ENCODE peak calls at places on chromosomes 2 and 18, in nine cellular contexts. One of them, this sample, is unnamed.
A peak's percentile ranks its signal among the peaks of the same experiment; 100 is the strongest.

GRCh38 chr2:28713582-28714292 is 37.9 kb upstream of the PPP1CB start:
- DNase-seq in uterus: no peak
- DNase-seq in transverse colon: no peak
- DNase-seq in esophagus squamous epithelium: no peak
- DNase-seq in body of pancreas: no peak
- DNase-seq in spleen: peak; percentile 4
- DNase-seq in adrenal gland: no peak
- DNase-seq in K562: peak; percentile 14
- DNase-seq in breast epithelium: no peak
- DNase-seq in this sample: no peak

GRCh38 chr2:127759931-127760330 is 51.0 kb downstream of the WDR33 start:
- DNase-seq in transverse colon: no peak
- DNase-seq in body of pancreas: no peak
- DNase-seq in breast epithelium: no peak
- DNase-seq in K562: no peak
- DNase-seq in esophagus squamous epithelium: no peak
- DNase-seq in uterus: no peak
- DNase-seq in adrenal gland: no peak
- DNase-seq in spleen: no peak
- DNase-seq in this sample: no peak

GRCh38 chr2:135742307-135742838 is 718 bp downstream of the UBXN4 start:
- DNase-seq in body of pancreas: peak; percentile 51
- DNase-seq in K562: peak; percentile 68
- DNase-seq in esophagus squamous epithelium: no peak
- DNase-seq in transverse colon: peak; percentile 36
- DNase-seq in spleen: no peak
- DNase-seq in uterus: peak; percentile 19
- DNase-seq in adrenal gland: peak; percentile 35
- DNase-seq in breast epithelium: no peak
- DNase-seq in this sample: no peak

GRCh38 chr2:188512456-188512855 is 220.8 kb downstream of the GULP1 start:
- DNase-seq in uterus: no peak
- DNase-seq in spleen: no peak
- DNase-seq in esophagus squamous epithelium: no peak
- DNase-seq in transverse colon: no peak
- DNase-seq in breast epithelium: no peak
- DNase-seq in body of pancreas: no peak
- DNase-seq in adrenal gland: no peak
- DNase-seq in K562: peak; percentile 35
- DNase-seq in this sample: no peak

GRCh38 chr18:58286793-58287625 is 243.0 kb downstream of the NEDD4L start:
- DNase-seq in transverse colon: no peak
- DNase-seq in K562: no peak
- DNase-seq in breast epithelium: no peak
- DNase-seq in adrenal gland: no peak
- DNase-seq in body of pancreas: no peak
- DNase-seq in esophagus squamous epithelium: no peak
- DNase-seq in uterus: no peak
- DNase-seq in spleen: no peak
- DNase-seq in this sample: no peak

GRCh38 chr18:22604986-22605421 is 187.3 kb upstream of the CTAGE1 start:
- DNase-seq in body of pancreas: peak; percentile 31
- DNase-seq in K562: no peak
- DNase-seq in esophagus squamous epithelium: no peak
- DNase-seq in uterus: no peak
- DNase-seq in spleen: no peak
- DNase-seq in adrenal gland: peak; percentile 67
- DNase-seq in breast epithelium: peak; percentile 32
- DNase-seq in transverse colon: no peak
- DNase-seq in this sample: no peak

GRCh38 chr2:75565523-75566449 is 5.0 kb upstream of the EVA1A start:
- DNase-seq in body of pancreas: no peak
- DNase-seq in K562: no peak
- DNase-seq in uterus: no peak
- DNase-seq in transverse colon: no peak
- DNase-seq in spleen: no peak
- DNase-seq in esophagus squamous epithelium: no peak
- DNase-seq in adrenal gland: no peak
- DNase-seq in breast epithelium: no peak
- DNase-seq in this sample: no peak

GRCh38 chr18:8493141-8493540 is 116.1 kb upstream of the RAB12 start:
- DNase-seq in adrenal gland: no peak
- DNase-seq in body of pancreas: no peak
- DNase-seq in esophagus squamous epithelium: no peak
- DNase-seq in breast epithelium: no peak
- DNase-seq in transverse colon: no peak
- DNase-seq in uterus: no peak
- DNase-seq in spleen: no peak
- DNase-seq in K562: no peak
- DNase-seq in this sample: no peak

GRCh38 chr2:234290671-234291070 is 206.2 kb downstream of the ARL4C start:
- DNase-seq in breast epithelium: no peak
- DNase-seq in transverse colon: peak; percentile 60
- DNase-seq in spleen: peak; percentile 90
- DNase-seq in esophagus squamous epithelium: no peak
- DNase-seq in K562: no peak
- DNase-seq in uterus: no peak
- DNase-seq in adrenal gland: peak; percentile 38
- DNase-seq in body of pancreas: no peak
- DNase-seq in this sample: no peak

GRCh38 chr2:43212931-43213330 is 13.5 kb downstream of the ZFP36L2 start:
- DNase-seq in adrenal gland: peak; percentile 72
- DNase-seq in K562: no peak
- DNase-seq in body of pancreas: no peak
- DNase-seq in spleen: peak; percentile 80
- DNase-seq in breast epithelium: no peak
- DNase-seq in transverse colon: no peak
- DNase-seq in esophagus squamous epithelium: no peak
- DNase-seq in uterus: peak; percentile 48
- DNase-seq in this sample: no peak

GRCh38 chr2:43212216-43212828 is 14.1 kb downstream of the ZFP36L2 start:
- DNase-seq in transverse colon: no peak
- DNase-seq in uterus: no peak
- DNase-seq in breast epithelium: no peak
- DNase-seq in spleen: no peak
- DNase-seq in K562: no peak
- DNase-seq in esophagus squamous epithelium: no peak
- DNase-seq in adrenal gland: no peak
- DNase-seq in body of pancreas: no peak
- DNase-seq in this sample: no peak

GRCh38 chr2:43210125-43210466 is 16.3 kb downstream of the ZFP36L2 start:
- DNase-seq in transverse colon: no peak
- DNase-seq in breast epithelium: no peak
- DNase-seq in body of pancreas: no peak
- DNase-seq in adrenal gland: no peak
- DNase-seq in spleen: no peak
- DNase-seq in esophagus squamous epithelium: no peak
- DNase-seq in K562: no peak
- DNase-seq in uterus: no peak
- DNase-seq in this sample: no peak

GRCh38 chr2:43209204-43209717 is 17.1 kb downstream of the ZFP36L2 start:
- DNase-seq in esophagus squamous epithelium: no peak
- DNase-seq in uterus: no peak
- DNase-seq in transverse colon: no peak
- DNase-seq in spleen: no peak
- DNase-seq in K562: no peak
- DNase-seq in body of pancreas: no peak
- DNase-seq in adrenal gland: no peak
- DNase-seq in breast epithelium: no peak
- DNase-seq in this sample: no peak

DNA sequence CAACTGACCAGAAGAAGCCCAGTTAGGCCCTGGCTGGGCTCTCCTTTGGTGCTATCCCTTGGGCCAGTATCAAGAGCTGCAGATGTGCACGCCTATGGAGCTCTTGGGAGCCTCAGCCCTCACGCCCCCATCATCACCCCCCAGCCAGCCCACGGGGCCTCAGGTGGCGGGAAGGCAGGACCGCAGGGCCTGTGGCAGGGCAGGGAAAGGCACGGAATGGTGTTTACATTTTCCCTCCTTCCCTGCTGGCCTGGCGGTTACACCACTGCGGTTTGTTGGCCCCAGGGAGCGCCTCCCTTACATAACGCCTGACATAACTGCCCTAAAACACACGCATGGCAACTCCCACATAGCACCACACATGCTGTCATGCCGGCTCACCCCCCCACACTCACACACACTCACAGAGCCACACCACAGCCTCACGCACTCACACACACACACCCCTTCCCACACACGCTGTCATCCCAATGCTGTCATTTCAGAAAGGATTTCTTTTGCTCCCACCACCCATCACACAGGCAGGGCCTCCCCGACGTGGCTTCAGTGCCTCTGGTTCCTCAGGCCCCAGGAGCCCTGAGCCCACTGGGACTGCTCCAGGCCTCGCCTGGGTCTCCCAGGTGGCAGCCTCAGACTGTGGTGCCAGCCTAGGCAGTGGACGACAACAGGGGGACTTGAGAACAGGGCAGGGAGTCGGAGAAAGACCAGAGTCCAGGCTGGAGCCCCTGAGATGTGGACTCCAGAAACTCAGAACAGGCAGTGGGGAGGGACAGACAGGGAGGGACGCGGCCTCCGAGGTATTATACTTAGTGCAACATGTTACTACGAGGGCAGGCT is 15.7 kb downstream of the ZFP36L2 start:
- DNase-seq in transverse colon: peak; percentile 68
- DNase-seq in spleen: no peak
- DNase-seq in K562: peak; percentile 77
- DNase-seq in adrenal gland: no peak
- DNase-seq in uterus: peak; percentile 85
- DNase-seq in body of pancreas: no peak
- DNase-seq in esophagus squamous epithelium: peak; percentile 15
- DNase-seq in breast epithelium: no peak
- DNase-seq in this sample: no peak
- TF ChIP-seq POLR2A in transverse colon: no peak
- TF ChIP-seq POLR2A in spleen: no peak
- TF ChIP-seq POLR2A in K562: no peak
- TF ChIP-seq POLR2A in adrenal gland: no peak
- TF ChIP-seq POLR2A in uterus: no peak
- TF ChIP-seq POLR2A in body of pancreas: no peak
- TF ChIP-seq POLR2A in esophagus squamous epithelium: no peak
- TF ChIP-seq POLR2A in breast epithelium: no peak
- TF ChIP-seq POLR2A in this sample: no peak

DNA sequence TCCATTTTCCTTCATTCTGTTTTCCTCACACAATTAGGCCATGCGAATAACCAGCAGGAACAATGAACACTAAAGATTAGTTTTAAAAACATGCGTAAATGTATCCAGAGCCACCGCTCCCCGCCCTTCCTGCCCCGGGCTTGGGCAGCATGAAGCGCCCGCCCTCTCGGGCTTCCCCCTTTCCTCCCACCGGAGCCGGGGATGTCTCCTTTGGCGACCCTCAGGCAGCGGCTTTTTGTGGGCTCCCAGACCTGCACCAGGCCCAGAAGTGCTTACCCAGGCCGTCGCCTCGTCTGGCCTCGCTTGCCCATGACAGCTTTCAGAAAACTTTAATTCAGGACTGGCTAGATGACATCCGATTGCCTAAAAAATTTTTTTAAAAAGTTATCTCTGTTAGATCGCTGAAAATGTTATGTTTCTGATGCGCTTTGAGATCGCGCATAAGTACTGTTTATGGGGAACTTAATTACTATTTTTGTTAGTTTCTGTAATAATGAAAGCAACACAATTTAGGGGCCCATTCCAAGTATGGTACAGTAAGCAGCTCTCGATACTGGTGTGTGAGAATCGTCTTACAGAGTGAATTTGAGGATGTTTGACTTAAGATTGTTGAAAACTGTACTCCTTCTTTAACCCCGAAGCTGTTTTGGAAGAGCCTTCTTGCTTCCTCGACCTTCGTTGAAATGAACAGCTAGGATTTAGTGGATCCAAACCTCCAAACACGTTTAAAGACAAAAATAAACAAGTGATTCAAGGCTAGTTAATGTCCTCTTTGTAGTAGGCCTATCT is 1.1 kb downstream of the MAP3K20 start:
- DNase-seq in transverse colon: peak; percentile 28
- DNase-seq in spleen: peak; percentile 87
- DNase-seq in uterus: peak; percentile 57
- DNase-seq in K562: peak; percentile 62
- DNase-seq in breast epithelium: peak; percentile 48
- DNase-seq in esophagus squamous epithelium: no peak
- DNase-seq in body of pancreas: peak; percentile 40
- DNase-seq in adrenal gland: peak; percentile 30
- DNase-seq in this sample: no peak
- TF ChIP-seq POLR2A in transverse colon: no peak
- TF ChIP-seq POLR2A in spleen: no peak
- TF ChIP-seq POLR2A in uterus: no peak
- TF ChIP-seq POLR2A in K562: peak; percentile 18
- TF ChIP-seq POLR2A in breast epithelium: no peak
- TF ChIP-seq POLR2A in esophagus squamous epithelium: no peak
- TF ChIP-seq POLR2A in body of pancreas: peak; percentile 25
- TF ChIP-seq POLR2A in adrenal gland: no peak
- TF ChIP-seq POLR2A in this sample: no peak

GRCh38 chr2:215066138-215066537 is 72.3 kb downstream of the ABCA12 start:
- DNase-seq in transverse colon: no peak
- DNase-seq in spleen: no peak
- DNase-seq in adrenal gland: no peak
- DNase-seq in uterus: no peak
- DNase-seq in breast epithelium: no peak
- DNase-seq in K562: no peak
- DNase-seq in body of pancreas: no peak
- DNase-seq in esophagus squamous epithelium: no peak
- DNase-seq in this sample: no peak
- TF ChIP-seq POLR2A in transverse colon: no peak
- TF ChIP-seq POLR2A in spleen: no peak
- TF ChIP-seq POLR2A in adrenal gland: no peak
- TF ChIP-seq POLR2A in uterus: no peak
- TF ChIP-seq POLR2A in breast epithelium: no peak
- TF ChIP-seq POLR2A in K562: no peak
- TF ChIP-seq POLR2A in body of pancreas: no peak
- TF ChIP-seq POLR2A in esophagus squamous epithelium: no peak
- TF ChIP-seq POLR2A in this sample: no peak

DNA sequence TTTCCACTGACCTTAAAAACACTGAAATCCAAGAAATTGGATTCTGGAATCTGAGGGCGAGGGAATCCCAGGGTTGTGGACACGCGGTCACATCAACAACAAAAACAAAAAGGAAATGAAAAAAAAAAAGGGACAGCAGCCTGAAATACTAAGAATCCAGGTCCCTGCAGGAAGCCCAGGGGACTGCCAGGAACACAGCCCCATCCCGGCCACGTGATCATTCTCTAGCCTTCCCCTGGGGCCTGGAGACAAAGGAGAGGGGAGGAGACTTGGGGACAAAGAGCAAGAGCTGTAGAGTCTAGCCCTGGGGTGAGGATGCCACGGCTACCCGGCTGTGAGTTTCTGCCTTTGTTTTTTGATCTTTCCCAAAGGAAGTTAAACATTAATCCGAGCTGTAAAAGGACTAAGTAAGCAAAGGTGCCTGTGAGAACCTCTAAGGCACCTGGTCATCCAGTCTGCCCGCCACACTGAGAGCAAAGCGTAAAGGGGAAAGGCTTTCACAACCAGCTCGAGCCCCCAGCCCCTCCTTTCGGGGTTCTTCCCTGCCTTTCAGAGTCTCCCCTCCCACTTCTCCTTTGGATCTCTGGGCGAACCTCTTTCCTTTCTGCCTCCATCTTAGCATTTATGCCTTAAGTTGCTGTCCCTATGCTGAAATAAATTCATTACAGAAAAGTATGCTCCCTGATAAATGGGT is 57.9 kb upstream of the MSH2 start:
- DNase-seq in breast epithelium: peak; percentile 86
- DNase-seq in adrenal gland: peak; percentile 93
- DNase-seq in body of pancreas: peak; percentile 77
- DNase-seq in uterus: peak; percentile 65
- DNase-seq in transverse colon: peak; percentile 91
- DNase-seq in spleen: peak; percentile 83
- DNase-seq in K562: peak; percentile 81
- DNase-seq in esophagus squamous epithelium: no peak
- DNase-seq in this sample: no peak
- TF ChIP-seq POLR2A in breast epithelium: peak; percentile 7
- TF ChIP-seq POLR2A in adrenal gland: peak; percentile 71
- TF ChIP-seq POLR2A in body of pancreas: peak; percentile 68
- TF ChIP-seq POLR2A in uterus: peak; percentile 42
- TF ChIP-seq POLR2A in transverse colon: peak; percentile 81
- TF ChIP-seq POLR2A in spleen: no peak
- TF ChIP-seq POLR2A in K562: no peak
- TF ChIP-seq POLR2A in esophagus squamous epithelium: no peak
- TF ChIP-seq POLR2A in this sample: no peak

This sample was measured in vagina.